ENCODE peak calls at places on chromosomes 11 and 22, in eight cellular contexts. One of them, this sample, is unnamed.

GRCh38 chr22:23184764-23185113 is 4.4 kb downstream of the BCR start:
- DNase-seq in fibroblast of villous mesenchyme: no peak
- DNase-seq in AG09309: no peak
- DNase-seq in fibroblast of the aortic adventitia: no peak
- DNase-seq in kidney epithelial cell: no peak
- DNase-seq in RWPE2: no peak
- DNase-seq in right lobe of liver: no peak
- DNase-seq in neural progenitor cell: no peak
- DNase-seq in this sample: no peak

GRCh38 chr11:8357891-8358566 is 94.4 kb upstream of the LMO1 start:
- DNase-seq in RWPE2: peak
- DNase-seq in fibroblast of the aortic adventitia: no peak
- DNase-seq in AG09309: no peak
- DNase-seq in right lobe of liver: no peak
- DNase-seq in neural progenitor cell: no peak
- DNase-seq in kidney epithelial cell: no peak
- DNase-seq in fibroblast of villous mesenchyme: no peak
- DNase-seq in this sample: no peak

GRCh38 chr11:96332236-96332761 is 10.7 kb downstream of the MAML2 start:
- DNase-seq in fibroblast of villous mesenchyme: peak
- DNase-seq in fibroblast of the aortic adventitia: no peak
- DNase-seq in kidney epithelial cell: no peak
- DNase-seq in right lobe of liver: no peak
- DNase-seq in neural progenitor cell: peak
- DNase-seq in RWPE2: no peak
- DNase-seq in AG09309: no peak
- DNase-seq in this sample: no peak

GRCh38 chr11:95985174-95985808 is 61.4 kb upstream of the MTMR2 start:
- DNase-seq in fibroblast of the aortic adventitia: peak
- DNase-seq in fibroblast of villous mesenchyme: no peak
- DNase-seq in neural progenitor cell: no peak
- DNase-seq in right lobe of liver: no peak
- DNase-seq in RWPE2: no peak
- DNase-seq in AG09309: peak
- DNase-seq in kidney epithelial cell: no peak
- DNase-seq in this sample: no peak

GRCh38 chr11:105862736-105863367 is 159.2 kb downstream of the MSANTD4 start:
- DNase-seq in AG09309: peak
- DNase-seq in kidney epithelial cell: no peak
- DNase-seq in fibroblast of the aortic adventitia: peak
- DNase-seq in right lobe of liver: no peak
- DNase-seq in fibroblast of villous mesenchyme: peak
- DNase-seq in RWPE2: no peak
- DNase-seq in neural progenitor cell: peak
- DNase-seq in this sample: peak

GRCh38 chr11:27720277-27720830 is 20.1 kb upstream of the BDNF start:
- DNase-seq in right lobe of liver: no peak
- DNase-seq in fibroblast of the aortic adventitia: peak
- DNase-seq in AG09309: no peak
- DNase-seq in RWPE2: no peak
- DNase-seq in neural progenitor cell: peak
- DNase-seq in fibroblast of villous mesenchyme: peak
- DNase-seq in kidney epithelial cell: no peak
- DNase-seq in this sample: no peak

GRCh38 chr22:20779813-20780148 is 5.9 kb downstream of the SERPIND1 start:
- DNase-seq in RWPE2: no peak
- DNase-seq in fibroblast of the aortic adventitia: peak
- DNase-seq in right lobe of liver: no peak
- DNase-seq in kidney epithelial cell: no peak
- DNase-seq in AG09309: no peak
- DNase-seq in fibroblast of villous mesenchyme: peak
- DNase-seq in neural progenitor cell: no peak
- DNase-seq in this sample: no peak

GRCh38 chr11:115580927-115581680 is 76.9 kb upstream of the CADM1 start:
- DNase-seq in AG09309: no peak
- DNase-seq in RWPE2: no peak
- DNase-seq in kidney epithelial cell: no peak
- DNase-seq in neural progenitor cell: no peak
- DNase-seq in right lobe of liver: no peak
- DNase-seq in fibroblast of the aortic adventitia: no peak
- DNase-seq in fibroblast of villous mesenchyme: peak
- DNase-seq in this sample: peak

GRCh38 chr11:46890665-46891064 is 27.7 kb downstream of the LRP4 start:
- DNase-seq in fibroblast of villous mesenchyme: peak
- DNase-seq in fibroblast of the aortic adventitia: peak
- DNase-seq in neural progenitor cell: no peak
- DNase-seq in kidney epithelial cell: no peak
- DNase-seq in AG09309: no peak
- DNase-seq in right lobe of liver: no peak
- DNase-seq in RWPE2: no peak
- DNase-seq in this sample: no peak

GRCh38 chr11:112017538-112017937 is 7.7 kb upstream of the DLAT start:
- DNase-seq in neural progenitor cell: no peak
- DNase-seq in RWPE2: no peak
- DNase-seq in fibroblast of the aortic adventitia: peak
- DNase-seq in AG09309: no peak
- DNase-seq in kidney epithelial cell: no peak
- DNase-seq in fibroblast of villous mesenchyme: peak
- DNase-seq in right lobe of liver: no peak
- DNase-seq in this sample: no peak

GRCh38 chr11:36306888-36307287 is 10.8 kb downstream of the PRR5L start:
- DNase-seq in fibroblast of villous mesenchyme: peak
- DNase-seq in RWPE2: no peak
- DNase-seq in right lobe of liver: no peak
- DNase-seq in AG09309: no peak
- DNase-seq in fibroblast of the aortic adventitia: peak
- DNase-seq in neural progenitor cell: peak
- DNase-seq in kidney epithelial cell: no peak
- DNase-seq in this sample: no peak

GRCh38 chr11:19955660-19956059 is 204.6 kb downstream of the DBX1 start:
- DNase-seq in RWPE2: no peak
- DNase-seq in fibroblast of the aortic adventitia: peak
- DNase-seq in neural progenitor cell: no peak
- DNase-seq in right lobe of liver: no peak
- DNase-seq in AG09309: no peak
- DNase-seq in fibroblast of villous mesenchyme: no peak
- DNase-seq in kidney epithelial cell: no peak
- DNase-seq in this sample: no peak

GRCh38 chr22:36442506-36443197 is 38.8 kb downstream of the TXN2 start:
- DNase-seq in right lobe of liver: no peak
- DNase-seq in fibroblast of villous mesenchyme: no peak
- DNase-seq in AG09309: no peak
- DNase-seq in fibroblast of the aortic adventitia: no peak
- DNase-seq in kidney epithelial cell: no peak
- DNase-seq in RWPE2: no peak
- DNase-seq in neural progenitor cell: no peak
- DNase-seq in this sample: no peak

GRCh38 chr11:69297225-69297925 is 3.4 kb downstream of the MYEOV start:
- DNase-seq in fibroblast of villous mesenchyme: peak
- DNase-seq in kidney epithelial cell: peak
- DNase-seq in neural progenitor cell: peak
- DNase-seq in RWPE2: peak
- DNase-seq in AG09309: peak
- DNase-seq in fibroblast of the aortic adventitia: peak
- DNase-seq in right lobe of liver: peak
- DNase-seq in this sample: peak

GRCh38 chr11:69295995-69296889 is 2.3 kb downstream of the MYEOV start:
- DNase-seq in kidney epithelial cell: no peak
- DNase-seq in fibroblast of the aortic adventitia: peak
- DNase-seq in AG09309: peak
- DNase-seq in RWPE2: no peak
- DNase-seq in right lobe of liver: peak
- DNase-seq in fibroblast of villous mesenchyme: peak
- DNase-seq in neural progenitor cell: no peak
- DNase-seq in this sample: no peak

GRCh38 chr11:69295079-69295994 is 1.4 kb downstream of the MYEOV start:
- DNase-seq in neural progenitor cell: no peak
- DNase-seq in fibroblast of the aortic adventitia: no peak
- DNase-seq in right lobe of liver: no peak
- DNase-seq in kidney epithelial cell: no peak
- DNase-seq in fibroblast of villous mesenchyme: no peak
- DNase-seq in AG09309: no peak
- DNase-seq in RWPE2: no peak
- DNase-seq in this sample: no peak

GRCh38 chr11:69297926-69298777 is 4.2 kb downstream of the MYEOV start:
- DNase-seq in fibroblast of the aortic adventitia: peak
- DNase-seq in AG09309: no peak
- DNase-seq in RWPE2: no peak
- DNase-seq in neural progenitor cell: no peak
- DNase-seq in fibroblast of villous mesenchyme: peak
- DNase-seq in right lobe of liver: peak
- DNase-seq in kidney epithelial cell: peak
- DNase-seq in this sample: no peak

GRCh38 chr11:69296890-69297224 is 2.9 kb downstream of the MYEOV start:
- DNase-seq in kidney epithelial cell: no peak
- DNase-seq in right lobe of liver: no peak
- DNase-seq in neural progenitor cell: no peak
- DNase-seq in fibroblast of the aortic adventitia: no peak
- DNase-seq in AG09309: no peak
- DNase-seq in RWPE2: peak
- DNase-seq in fibroblast of villous mesenchyme: no peak
- DNase-seq in this sample: no peak
- H3K4me3 ChIP-seq in kidney epithelial cell: no peak
- H3K4me3 ChIP-seq in right lobe of liver: no peak
- H3K4me3 ChIP-seq in neural progenitor cell: no peak
- H3K4me3 ChIP-seq in fibroblast of the aortic adventitia: peak
- H3K4me3 ChIP-seq in AG09309: no peak
- H3K4me3 ChIP-seq in RWPE2: no peak
- H3K4me3 ChIP-seq in fibroblast of villous mesenchyme: peak
- H3K4me3 ChIP-seq in this sample: no peak

DNA sequence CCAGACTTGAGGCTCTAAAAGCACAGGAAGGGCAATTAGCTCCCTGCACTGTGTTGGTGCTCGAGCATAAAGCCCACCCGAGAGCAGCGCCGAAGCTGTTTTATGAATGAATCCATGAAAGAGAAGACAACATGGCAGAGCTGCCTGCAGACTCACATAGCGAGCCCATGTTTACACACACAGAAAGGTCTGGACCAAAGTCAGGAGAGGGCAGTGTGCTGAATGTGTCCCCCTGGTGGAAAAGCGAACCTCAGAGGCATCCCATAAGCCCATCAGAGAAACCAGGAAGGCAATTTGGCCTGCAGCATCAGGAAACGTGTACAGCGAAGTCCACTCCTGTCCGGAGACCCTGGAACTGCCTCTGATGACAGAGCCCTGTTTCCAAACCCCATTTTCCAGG is 37.1 kb downstream of the CHRDL2 start:
- DNase-seq in fibroblast of the aortic adventitia: no peak
- DNase-seq in RWPE2: no peak
- DNase-seq in right lobe of liver: no peak
- DNase-seq in AG09309: no peak
- DNase-seq in fibroblast of villous mesenchyme: peak
- DNase-seq in neural progenitor cell: no peak
- DNase-seq in kidney epithelial cell: no peak
- DNase-seq in this sample: no peak
- TF ChIP-seq CTCF in fibroblast of the aortic adventitia: peak
- TF ChIP-seq CTCF in RWPE2: peak
- TF ChIP-seq CTCF in right lobe of liver: peak
- TF ChIP-seq CTCF in AG09309: no peak
- TF ChIP-seq CTCF in fibroblast of villous mesenchyme: peak
- TF ChIP-seq CTCF in neural progenitor cell: peak
- TF ChIP-seq CTCF in kidney epithelial cell: no peak
- TF ChIP-seq CTCF in this sample: peak

DNA sequence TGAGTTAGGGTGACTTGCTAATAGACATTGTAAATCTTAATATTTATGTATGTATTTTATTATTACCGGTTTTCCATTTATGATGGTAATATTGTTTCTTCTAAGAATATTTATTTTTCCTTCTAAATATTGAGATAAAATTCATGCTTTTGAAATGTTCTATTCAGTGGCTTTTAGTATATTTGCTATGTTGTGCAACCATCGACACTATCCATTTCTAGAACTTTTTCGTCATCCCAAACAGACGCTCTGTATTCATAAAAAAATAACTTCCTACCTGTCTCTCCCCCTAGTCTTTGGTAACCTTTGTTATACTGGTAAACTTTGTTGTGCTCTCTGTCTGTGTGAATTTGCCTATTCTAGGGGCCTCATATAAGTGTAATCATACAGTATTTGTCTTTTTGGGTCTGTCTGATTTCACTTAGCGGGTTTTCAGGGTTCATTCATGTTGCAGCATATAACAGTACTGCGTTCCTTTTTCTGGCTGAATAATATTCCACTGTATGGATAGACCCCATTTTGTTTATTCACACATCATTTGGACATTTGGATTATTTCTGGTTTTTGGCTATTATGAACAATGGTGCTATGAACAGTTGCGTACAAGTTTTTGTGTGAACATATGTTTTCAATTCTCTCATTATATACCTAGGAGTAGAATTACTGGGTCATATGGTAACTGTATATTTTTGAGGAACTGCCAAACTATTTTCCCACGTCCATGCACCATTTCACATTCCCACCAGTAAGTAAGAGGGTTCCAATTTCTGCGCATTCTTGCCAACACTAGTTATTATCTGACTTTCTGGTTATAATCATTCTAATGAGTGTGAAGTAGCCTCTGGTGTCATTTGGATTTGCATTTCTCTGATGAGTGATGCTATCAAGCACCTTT is 15.9 kb downstream of the NEAT1 start:
- DNase-seq in RWPE2: no peak
- DNase-seq in fibroblast of villous mesenchyme: peak
- DNase-seq in kidney epithelial cell: no peak
- DNase-seq in AG09309: no peak
- DNase-seq in fibroblast of the aortic adventitia: peak
- DNase-seq in right lobe of liver: no peak
- DNase-seq in neural progenitor cell: no peak
- DNase-seq in this sample: no peak
- H3K4me3 ChIP-seq in RWPE2: no peak
- H3K4me3 ChIP-seq in fibroblast of villous mesenchyme: peak
- H3K4me3 ChIP-seq in kidney epithelial cell: no peak
- H3K4me3 ChIP-seq in AG09309: no peak
- H3K4me3 ChIP-seq in fibroblast of the aortic adventitia: peak
- H3K4me3 ChIP-seq in right lobe of liver: no peak
- H3K4me3 ChIP-seq in neural progenitor cell: no peak
- H3K4me3 ChIP-seq in this sample: no peak

GRCh38 chr22:44361391-44362126 is 48.8 kb upstream of the SHISAL1 start:
- DNase-seq in neural progenitor cell: no peak
- DNase-seq in AG09309: no peak
- DNase-seq in right lobe of liver: peak
- DNase-seq in fibroblast of villous mesenchyme: no peak
- DNase-seq in fibroblast of the aortic adventitia: no peak
- DNase-seq in RWPE2: peak
- DNase-seq in kidney epithelial cell: no peak
- DNase-seq in this sample: no peak

GRCh38 chr22:44359496-44360110 is 46.9 kb upstream of the SHISAL1 start:
- DNase-seq in AG09309: no peak
- DNase-seq in fibroblast of villous mesenchyme: no peak
- DNase-seq in right lobe of liver: peak
- DNase-seq in neural progenitor cell: no peak
- DNase-seq in fibroblast of the aortic adventitia: no peak
- DNase-seq in RWPE2: peak
- DNase-seq in kidney epithelial cell: no peak
- DNase-seq in this sample: no peak

GRCh38 chr22:44360306-44360685 is 47.5 kb upstream of the SHISAL1 start:
- DNase-seq in right lobe of liver: peak
- DNase-seq in kidney epithelial cell: no peak
- DNase-seq in AG09309: no peak
- DNase-seq in neural progenitor cell: no peak
- DNase-seq in fibroblast of the aortic adventitia: no peak
- DNase-seq in RWPE2: no peak
- DNase-seq in fibroblast of villous mesenchyme: no peak
- DNase-seq in this sample: no peak

GRCh38 chr22:44362249-44363040 is 49.7 kb upstream of the SHISAL1 start:
- DNase-seq in fibroblast of villous mesenchyme: peak
- DNase-seq in AG09309: no peak
- DNase-seq in RWPE2: peak
- DNase-seq in fibroblast of the aortic adventitia: peak
- DNase-seq in neural progenitor cell: no peak
- DNase-seq in right lobe of liver: peak
- DNase-seq in kidney epithelial cell: no peak
- DNase-seq in this sample: no peak

GRCh38 chr22:44360686-44361381 is 48.1 kb upstream of the SHISAL1 start:
- DNase-seq in kidney epithelial cell: no peak
- DNase-seq in AG09309: peak
- DNase-seq in right lobe of liver: peak
- DNase-seq in fibroblast of villous mesenchyme: peak
- DNase-seq in neural progenitor cell: peak
- DNase-seq in fibroblast of the aortic adventitia: peak
- DNase-seq in RWPE2: peak
- DNase-seq in this sample: peak
- TF ChIP-seq CTCF in kidney epithelial cell: no peak
- TF ChIP-seq CTCF in AG09309: peak
- TF ChIP-seq CTCF in right lobe of liver: no peak
- TF ChIP-seq CTCF in fibroblast of villous mesenchyme: peak
- TF ChIP-seq CTCF in neural progenitor cell: peak
- TF ChIP-seq CTCF in fibroblast of the aortic adventitia: peak
- TF ChIP-seq CTCF in RWPE2: no peak
- TF ChIP-seq CTCF in this sample: peak